ENCODE peak calls at places on chromosome 14, in eight cellular contexts. S is IMR-90, N is breast epithelium, K is PC-3, V is iPS DF 6.9, A is adipocyte, T is GM23338, J is ovary. Q is an unnamed sample.

GRCh38 chr14:38731962-38732361 is 371.1 kb downstream of the SEC23A start:
- DNase-seq in A (no peak), N (no peak), J (no peak), K (no peak), S (no peak), V (no peak), T (no peak), Q (no peak)

GRCh38 chr14:96255501-96256366 is at the start of gene BDKRB1:
- DNase-seq in T (no peak), V (no peak), N (no peak), K (peak; percentile 29), J (no peak), A (peak; percentile 96), S (peak; percentile 96), Q (no peak)

GRCh38 chr14:65880507-65880906 is 468.0 kb downstream of the FUT8 start:
- DNase-seq in A (no peak), N (no peak), V (no peak), T (no peak), S (no peak), K (no peak), J (no peak), Q (no peak)

GRCh38 chr14:104781271-104782077 is 14.1 kb downstream of the AKT1 start:
- DNase-seq in S (no peak), J (no peak), T (no peak), V (no peak), N (no peak), A (no peak), K (no peak), Q (no peak)

GRCh38 chr14:66119805-66120204 is 366.4 kb upstream of the CCDC196 start:
- DNase-seq in K (no peak), T (no peak), S (no peak), N (no peak), V (no peak), J (no peak), A (no peak), Q (no peak)

GRCh38 chr14:81453166-81453766 is 53.1 kb upstream of the STON2 start:
- DNase-seq in N (peak; percentile 48), T (peak; percentile 79), J (peak; percentile 21), S (peak; percentile 43), V (no peak), K (peak; percentile 78), A (peak; percentile 80), Q (peak; percentile 69)

GRCh38 chr14:91338369-91338768 is 79.3 kb downstream of the CCDC88C start:
- DNase-seq in S (no peak), N (no peak), V (no peak), J (no peak), A (no peak), K (no peak), T (no peak), Q (no peak)

GRCh38 chr14:94458096-94458495 is 5.5 kb upstream of the SERPINA11 start:
- DNase-seq in V (no peak), A (no peak), N (no peak), K (no peak), J (no peak), T (no peak), S (no peak), Q (no peak)

GRCh38 chr14:58805057-58805456 is 167.3 kb downstream of the DACT1 start:
- DNase-seq in K (no peak), A (peak; percentile 79), J (no peak), T (no peak), S (peak; percentile 4), N (no peak), V (no peak), Q (no peak)

GRCh38 chr14:72736348-72736747 is 157.6 kb downstream of the DPF3 start:
- DNase-seq in N (no peak), V (no peak), S (peak; percentile 83), K (peak; percentile 27), A (peak; percentile 42), T (peak; percentile 11), J (no peak), Q (no peak)

GRCh38 chr14:92657457-92658142 is 90.8 kb downstream of the LGMN start:
- DNase-seq in J (no peak), A (no peak), S (no peak), V (no peak), T (no peak), K (no peak), N (peak; percentile 27), Q (peak; percentile 68)

GRCh38 chr14:100981808-100982207 is 78.3 kb upstream of the RTL1 start:
- DNase-seq in K (peak; percentile 68), N (no peak), A (peak; percentile 15), V (no peak), S (peak; percentile 71), T (no peak), J (no peak), Q (no peak)

GRCh38 chr14:24329736-24330135 is 5.1 kb downstream of the ADCY4 start:
- DNase-seq in T (no peak), A (no peak), V (no peak), S (no peak), J (no peak), N (peak; percentile 42), K (no peak), Q (peak; percentile 46)

GRCh38 chr14:60064491-60065072 is 27.1 kb upstream of the PCNX4 start:
- DNase-seq in J (no peak), V (no peak), A (peak; percentile 75), K (peak; percentile 87), S (peak; percentile 55), N (no peak), T (peak; percentile 37), Q (no peak)

GRCh38 chr14:77498120-77498979 is at the start of gene ISM2:
- DNase-seq in N (no peak), S (peak; percentile 28), K (peak; percentile 44), T (peak; percentile 78), A (peak; percentile 71), V (peak; percentile 18), J (no peak), Q (peak; percentile 64)

GRCh38 chr14:82854851-82855250 is 1321.2 kb upstream of the SEL1L start:
- DNase-seq in S (no peak), A (no peak), T (no peak), J (no peak), K (no peak), V (no peak), N (no peak), Q (no peak)

GRCh38 chr14:38290601-38291190 is 34.8 kb upstream of the CLEC14A start:
- DNase-seq in A (peak; percentile 90), S (peak; percentile 98), J (no peak), N (no peak), T (no peak), K (peak; percentile 82), V (no peak), Q (no peak)

GRCh38 chr14:66568220-66568619 is 60.3 kb downstream of the GPHN start:
- DNase-seq in J (no peak), T (no peak), V (no peak), K (no peak), S (no peak), N (no peak), A (no peak), Q (no peak)

GRCh38 chr14:65296402-65296801 is 116.1 kb upstream of the FUT8 start:
- DNase-seq in J (no peak), S (peak; percentile 18), K (no peak), T (no peak), A (no peak), V (no peak), N (no peak), Q (no peak)

GRCh38 chr14:97705107-97705506 is 907.9 kb downstream of the VRK1 start:
- DNase-seq in V (no peak), S (no peak), J (no peak), N (no peak), A (no peak), K (no peak), T (no peak), Q (no peak)
- H3K4me1 ChIP-seq in V (peaks cover 4% of the 10 kb centered on the region), S (no peaks in the 10 kb centered on the region), J (no peaks in the 10 kb centered on the region), N (no peaks in the 10 kb centered on the region), A (no peaks in the 10 kb centered on the region), K (peaks cover 3% of the 10 kb centered on the region), T (peaks cover 35% of the 10 kb centered on the region), Q (no peaks in the 10 kb centered on the region)

DNA sequence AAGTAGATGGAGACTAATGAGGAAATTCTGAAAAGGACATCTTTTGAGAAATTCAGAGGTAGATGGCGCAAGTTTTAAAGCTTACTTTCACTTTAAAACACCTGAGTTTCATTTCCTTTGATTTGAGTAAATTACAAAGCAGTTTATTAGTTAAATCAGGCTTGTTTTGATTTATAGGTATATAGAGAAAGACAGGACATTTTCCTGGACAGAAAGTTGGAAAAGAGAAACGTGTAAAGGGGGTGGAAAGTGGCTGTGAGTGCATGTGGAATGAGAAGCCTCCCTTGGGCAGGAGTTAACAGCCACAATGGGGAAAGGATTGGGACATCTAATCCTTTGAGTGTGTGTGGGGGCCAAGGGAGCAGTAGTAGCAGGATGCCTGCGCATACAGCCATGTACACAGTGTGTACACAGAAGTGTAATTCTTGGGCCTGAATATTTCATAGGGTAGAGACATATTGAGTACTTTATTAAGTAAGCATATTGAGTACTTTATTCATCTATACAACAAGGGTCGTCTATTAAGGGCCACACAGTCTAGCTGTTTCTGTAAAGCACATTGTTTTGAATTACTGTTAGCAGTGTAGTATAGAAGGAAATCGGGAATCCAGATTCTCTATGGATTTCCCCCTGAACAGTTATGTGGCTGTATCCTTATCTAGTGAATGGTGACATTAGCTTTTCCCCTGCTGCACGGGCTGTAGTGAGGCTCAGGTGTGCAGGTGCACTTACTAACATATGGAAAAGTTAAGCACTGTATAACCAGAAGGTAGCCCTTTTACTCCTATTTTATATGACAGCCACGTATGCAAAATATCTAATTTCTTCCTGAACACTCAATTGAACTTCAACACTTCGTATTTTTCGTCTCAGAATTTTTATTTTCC is 19.1 kb downstream of the MARK3 start:
- DNase-seq in J (no peak), V (no peak), N (no peak), A (peak; percentile 68), T (no peak), S (peak; percentile 24), K (no peak), Q (no peak)
- H3K4me1 ChIP-seq in J (peaks cover 22% of the 10 kb centered on the region), V (no peaks in the 10 kb centered on the region), N (no peaks in the 10 kb centered on the region), A (peaks cover 53% of the 10 kb centered on the region), T (peaks cover 32% of the 10 kb centered on the region), S (peaks cover 14% of the 10 kb centered on the region), K (peaks cover 18% of the 10 kb centered on the region), Q (peaks cover 75% of the 10 kb centered on the region)

GRCh38 chr14:68580676-68581075 is 212.2 kb downstream of the ZFP36L1 start:
- DNase-seq in N (no peak), J (no peak), S (no peak), T (no peak), K (no peak), V (no peak), A (no peak), Q (peak; percentile 53)

GRCh38 chr14:68585690-68586089 is 207.2 kb downstream of the ZFP36L1 start:
- DNase-seq in T (no peak), V (no peak), N (no peak), J (no peak), K (no peak), A (no peak), S (peak; percentile 11), Q (no peak)

GRCh38 chr14:68584786-68585185 is 208.1 kb downstream of the ZFP36L1 start:
- DNase-seq in K (no peak), N (no peak), V (no peak), J (no peak), S (no peak), T (no peak), A (no peak), Q (no peak)

GRCh38 chr14:68580096-68580640 is 212.7 kb downstream of the ZFP36L1 start:
- DNase-seq in V (no peak), K (no peak), S (no peak), J (no peak), N (no peak), A (no peak), T (no peak), Q (no peak)

GRCh38 chr14:68583527-68584275 is 209.2 kb downstream of the ZFP36L1 start:
- DNase-seq in S (no peak), K (no peak), N (peak; percentile 66), A (no peak), T (no peak), V (no peak), J (no peak), Q (no peak)
- H3K4me1 ChIP-seq in S (peaks cover 14% of the 10 kb centered on the region), K (peaks cover 5% of the 10 kb centered on the region), N (peaks cover 6% of the 10 kb centered on the region), A (peaks cover 24% of the 10 kb centered on the region), T (peaks cover 23% of the 10 kb centered on the region), V (peaks cover 6% of the 10 kb centered on the region), J (peaks cover 7% of the 10 kb centered on the region), Q (peaks cover 10% of the 10 kb centered on the region)

GRCh38 chr14:56216631-56217379 is 98.6 kb downstream of the PELI2 start:
- DNase-seq in S (peak; percentile 28), K (no peak), J (peak; percentile 63), T (no peak), A (peak; percentile 70), V (no peak), N (peak; percentile 26), Q (peak; percentile 76)
- H3K4me1 ChIP-seq in S (peaks cover 16% of the 10 kb centered on the region), K (no peaks in the 10 kb centered on the region), J (peaks cover 32% of the 10 kb centered on the region), T (peaks cover 4% of the 10 kb centered on the region), A (peaks cover 7% of the 10 kb centered on the region), V (no peaks in the 10 kb centered on the region), N (peaks cover 21% of the 10 kb centered on the region), Q (peaks cover 31% of the 10 kb centered on the region)

Q was measured in testis.